ENCODE peak calls at places on chromosomes 3 and 15, in seven cellular contexts. P is body of pancreas, Z is prostate gland, J is endothelial cell of umbilical vein, O is HCT116, S is spleen, X is adrenal gland. F is an unnamed sample.

GRCh38 chr3:195386739-195387138 is 56.1 kb downstream of the ACAP2 start:
- DNase-seq in P (no peak), Z (no peak), J (no peak), O (no peak), S (no peak), X (no peak), F (no peak)

GRCh38 chr3:30847589-30847988 is 46.9 kb downstream of the GADL1 start:
- DNase-seq in P (no peak), Z (no peak), J (no peak), O (no peak), S (no peak), X (no peak), F (no peak)

GRCh38 chr3:140505876-140506275 is 172.0 kb upstream of the TRIM42 start:
- DNase-seq in P (no peak), Z (no peak), J (no peak), O (no peak), S (no peak), X (no peak), F (no peak)

GRCh38 chr3:195416795-195417194 is 26.0 kb downstream of the ACAP2 start:
- DNase-seq in P (no peak), Z (no peak), J (no peak), O (no peak), S (no peak), X (no peak), F (no peak)

GRCh38 chr15:40407343-40407990 is 1.9 kb downstream of the IVD start:
- DNase-seq in P (no peak), Z (no peak), J (no peak), O (no peak), S (no peak), X (no peak), F (no peak)

GRCh38 chr3:110296885-110297284 is 774.7 kb upstream of the NECTIN3 start:
- DNase-seq in P (no peak), Z (no peak), J (no peak), O (no peak), S (no peak), X (no peak), F (no peak)

GRCh38 chr3:23987376-23987775 is 42.3 kb downstream of the NR1D2 start:
- DNase-seq in P (no peak), Z (no peak), J (peak), O (no peak), S (no peak), X (no peak), F (no peak)

GRCh38 chr15:56817690-56818089 is 84.4 kb upstream of the ZNF280D start:
- DNase-seq in P (no peak), Z (no peak), J (peak), O (no peak), S (no peak), X (no peak), F (no peak)

GRCh38 chr3:133040696-133041523 is 2.7 kb downstream of the TMEM108 start:
- DNase-seq in P (peak), Z (peak), J (peak), O (peak), S (no peak), X (peak), F (peak)

GRCh38 chr3:123535580-123535979 is 49.3 kb downstream of the HACD2 start:
- DNase-seq in P (no peak), Z (no peak), J (no peak), O (no peak), S (no peak), X (no peak), F (no peak)

GRCh38 chr15:62932436-62932835 is 110.1 kb upstream of the TPM1 start:
- DNase-seq in P (no peak), Z (no peak), J (no peak), O (no peak), S (no peak), X (no peak), F (no peak)

GRCh38 chr3:5019411-5020261 is 40.4 kb downstream of the BHLHE40 start:
- DNase-seq in P (no peak), Z (no peak), J (no peak), O (no peak), S (peak), X (no peak), F (peak)

GRCh38 chr15:35692256-35692867 is 146.4 kb upstream of the DPH6 start:
- DNase-seq in P (no peak), Z (no peak), J (peak), O (no peak), S (no peak), X (no peak), F (no peak)

GRCh38 chr3:133542871-133543270 is 30.6 kb upstream of the CDV3 start:
- DNase-seq in P (no peak), Z (no peak), J (no peak), O (no peak), S (no peak), X (no peak), F (no peak)

GRCh38 chr3:111585214-111585613 is 9.9 kb downstream of the ZBED2 start:
- DNase-seq in P (no peak), Z (no peak), J (no peak), O (peak), S (no peak), X (no peak), F (no peak)

GRCh38 chr15:43772624-43773023 is 4.1 kb downstream of the ELL3 start:
- DNase-seq in P (no peak), Z (no peak), J (no peak), O (no peak), S (no peak), X (no peak), F (no peak)

GRCh38 chr3:108209579-108209978 is 12.6 kb downstream of the IFT57 start:
- DNase-seq in P (no peak), Z (no peak), J (no peak), O (no peak), S (no peak), X (no peak), F (no peak)

GRCh38 chr3:139906441-139906840 is 28.5 kb upstream of the CLSTN2 start:
- DNase-seq in P (no peak), Z (no peak), J (no peak), O (peak), S (no peak), X (peak), F (no peak)

GRCh38 chr15:58931985-58932384 is 1.5 kb downstream of the SLTM start:
- DNase-seq in P (peak), Z (peak), J (peak), O (no peak), S (no peak), X (no peak), F (peak)

GRCh38 chr3:76495216-76495615 is 544.7 kb upstream of the ROBO2 start:
- DNase-seq in P (no peak), Z (no peak), J (no peak), O (no peak), S (no peak), X (no peak), F (no peak)

GRCh38 chr15:47427463-47427862 is 289.8 kb upstream of the SEMA6D start:
- DNase-seq in P (no peak), Z (no peak), J (peak), O (no peak), S (no peak), X (no peak), F (no peak)

GRCh38 chr3:34779092-34779491 is 860.2 kb upstream of the ARPP21 start:
- DNase-seq in P (no peak), Z (no peak), J (no peak), O (no peak), S (no peak), X (no peak), F (no peak)

GRCh38 chr15:40768492-40769309 is 1.1 kb upstream of the C15orf62 start:
- DNase-seq in P (no peak), Z (no peak), J (peak), O (no peak), S (peak), X (no peak), F (peak)

GRCh38 chr3:190810957-190811356 is 51.5 kb downstream of the GMNC start:
- DNase-seq in P (no peak), Z (no peak), J (no peak), O (no peak), S (no peak), X (no peak), F (no peak)

GRCh38 chr3:59271971-59272370 is 222.1 kb upstream of the CFAP20DC start:
- DNase-seq in P (no peak), Z (no peak), J (no peak), O (no peak), S (no peak), X (no peak), F (no peak)
- TF ChIP-seq POLR2A in P (no peak), Z (no peak), J (no peak), O (no peak), S (no peak), X (no peak), F (no peak)

GRCh38 chr15:89103481-89104171 is 15.4 kb downstream of the ABHD2 start:
- DNase-seq in P (no peak), Z (no peak), J (no peak), O (no peak), S (no peak), X (no peak), F (peak)

GRCh38 chr15:89098281-89098680 is 10.0 kb downstream of the ABHD2 start:
- DNase-seq in P (no peak), Z (peak), J (no peak), O (no peak), S (no peak), X (no peak), F (no peak)

GRCh38 chr15:89099968-89100367 is 11.7 kb downstream of the ABHD2 start:
- DNase-seq in P (no peak), Z (no peak), J (no peak), O (no peak), S (no peak), X (no peak), F (no peak)

GRCh38 chr15:89104172-89104564 is 15.9 kb downstream of the ABHD2 start:
- DNase-seq in P (no peak), Z (no peak), J (no peak), O (no peak), S (no peak), X (peak), F (no peak)

GRCh38 chr15:89101302-89102191 is 13.3 kb downstream of the ABHD2 start:
- DNase-seq in P (peak), Z (peak), J (peak), O (peak), S (no peak), X (peak), F (peak)
- TF ChIP-seq POLR2A in P (no peak), Z (peak), J (no peak), O (no peak), S (no peak), X (peak), F (no peak)

GRCh38 chr15:31248263-31248662 is 78.4 kb upstream of the KLF13 start:
- DNase-seq in P (no peak), Z (no peak), J (no peak), O (no peak), S (peak), X (no peak), F (no peak)

GRCh38 chr15:31247404-31247803 is 79.2 kb upstream of the KLF13 start:
- DNase-seq in P (no peak), Z (no peak), J (no peak), O (no peak), S (no peak), X (no peak), F (no peak)

GRCh38 chr15:31251165-31251564 is 75.5 kb upstream of the KLF13 start:
- DNase-seq in P (no peak), Z (no peak), J (no peak), O (no peak), S (peak), X (no peak), F (no peak)

GRCh38 chr15:31250033-31250432 is 76.6 kb upstream of the KLF13 start:
- DNase-seq in P (no peak), Z (no peak), J (no peak), O (no peak), S (peak), X (no peak), F (no peak)

GRCh38 chr15:31248951-31249350 is 77.7 kb upstream of the KLF13 start:
- DNase-seq in P (no peak), Z (no peak), J (no peak), O (no peak), S (peak), X (no peak), F (no peak)
- TF ChIP-seq POLR2A in P (no peak), Z (no peak), J (no peak), O (no peak), S (no peak), X (no peak), F (no peak)

GRCh38 chr3:182793663-182794454 is 555 bp downstream of the ATP11B start:
- DNase-seq in P (peak), Z (peak), J (peak), O (no peak), S (peak), X (peak), F (peak)
- TF ChIP-seq POLR2A in P (no peak), Z (no peak), J (no peak), O (no peak), S (no peak), X (peak), F (peak)

DNA sequence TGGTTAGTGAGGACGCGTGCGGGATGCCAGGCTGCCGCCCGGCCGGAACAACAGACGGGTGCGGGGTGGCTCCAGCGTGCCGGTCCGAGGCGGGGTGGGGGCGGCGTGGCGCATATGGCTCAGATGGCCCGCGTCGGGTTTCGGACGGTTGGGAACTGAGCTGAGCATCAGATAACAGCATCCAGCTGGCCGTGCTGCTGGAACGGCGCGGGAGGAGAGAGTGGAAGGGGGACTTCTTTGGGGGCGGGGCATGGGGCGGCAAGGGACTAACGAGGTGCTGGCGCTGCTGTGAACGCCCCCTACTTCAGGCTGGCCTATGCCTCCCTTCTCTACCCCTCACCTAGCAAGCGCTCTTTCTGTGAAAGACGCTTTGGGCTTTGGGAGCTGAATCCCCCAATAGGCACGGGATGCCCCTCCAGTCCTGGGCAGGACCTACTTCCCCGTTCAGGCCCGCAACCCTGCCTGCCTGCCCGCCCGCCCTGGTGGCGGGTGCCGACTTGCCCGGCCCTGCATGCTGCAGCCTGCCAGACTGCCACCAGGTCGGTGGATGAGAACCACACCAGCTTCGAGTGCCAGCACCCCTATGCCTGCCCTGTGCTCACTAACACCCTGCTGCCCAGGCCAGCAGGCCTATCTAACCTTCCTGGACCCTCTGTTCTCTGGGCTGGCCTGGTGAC is 541 bp downstream of the INKA1 start:
- DNase-seq in P (no peak), Z (peak), J (peak), O (no peak), S (peak), X (no peak), F (peak)
- TF ChIP-seq POLR2A in P (no peak), Z (peak), J (no peak), O (no peak), S (no peak), X (no peak), F (no peak)

F was measured in erythroblast.